ENCODE peak calls at places on chromosomes 2 and 18, in seven cellular contexts. O, Y, K, U, Z, D and S are unnamed samples.

GRCh38 chr2:189347540-189347939 is 93.7 kb upstream of the WDR75 start:
- DNase-seq in O (no peak), Y (peak; percentile 21), K (peak; percentile 3), U (peak; percentile 56), Z (no peak), D (peak; percentile 82), S (peak; percentile 11)

GRCh38 chr2:209367091-209367747 is 56.6 kb upstream of the MAP2 start:
- DNase-seq in O (no peak), Y (no peak), K (no peak), U (no peak), Z (no peak), D (peak; percentile 60), S (no peak)

GRCh38 chr2:45444991-45445390 is 166.1 kb downstream of the SRBD1 start:
- DNase-seq in O (no peak), Y (no peak), K (no peak), U (no peak), Z (no peak), D (no peak), S (no peak)

GRCh38 chr18:9992300-9992987 is 78.6 kb downstream of the VAPA start:
- DNase-seq in O (no peak), Y (no peak), K (no peak), U (no peak), Z (no peak), D (no peak), S (no peak)

GRCh38 chr2:212959469-212960117 is 191.8 kb downstream of the IKZF2 start:
- DNase-seq in O (no peak), Y (no peak), K (no peak), U (no peak), Z (no peak), D (peak; percentile 24), S (no peak)

GRCh38 chr18:47594063-47594462 is 336.4 kb downstream of the SMAD2 start:
- DNase-seq in O (no peak), Y (no peak), K (peak; percentile 81), U (no peak), Z (no peak), D (no peak), S (no peak)

GRCh38 chr2:239601201-239601851 is 200.5 kb upstream of the HDAC4 start:
- DNase-seq in O (peak; percentile 28), Y (no peak), K (peak; percentile 58), U (no peak), Z (peak; percentile 52), D (no peak), S (no peak)

GRCh38 chr18:68791801-68792200 is 6.1 kb upstream of the CCDC102B start:
- DNase-seq in O (no peak), Y (no peak), K (no peak), U (peak; percentile 2), Z (no peak), D (no peak), S (no peak)

GRCh38 chr2:64982932-64983331 is 6.3 kb upstream of the SLC1A4 start:
- DNase-seq in O (no peak), Y (no peak), K (no peak), U (peak; percentile 56), Z (no peak), D (no peak), S (no peak)

GRCh38 chr2:65076345-65076710 is 20.1 kb downstream of the CEP68 start:
- DNase-seq in O (no peak), Y (no peak), K (no peak), U (no peak), Z (no peak), D (peak; percentile 63), S (no peak)

GRCh38 chr18:79598046-79598884 is 81.3 kb upstream of the CTDP1 start:
- DNase-seq in O (peak; percentile 37), Y (no peak), K (no peak), U (no peak), Z (peak; percentile 37), D (no peak), S (no peak)

GRCh38 chr2:111898703-111899514 is 502 bp downstream of the MERTK start:
- DNase-seq in O (peak; percentile 68), Y (peak; percentile 35), K (peak; percentile 68), U (no peak), Z (peak; percentile 74), D (no peak), S (no peak)

GRCh38 chr2:554444-554843 is 122.8 kb downstream of the TMEM18 start:
- DNase-seq in O (no peak), Y (no peak), K (no peak), U (no peak), Z (no peak), D (no peak), S (peak; percentile 44)

GRCh38 chr2:44741507-44741906 is 200.0 kb upstream of the SIX3 start:
- DNase-seq in O (no peak), Y (no peak), K (no peak), U (peak; percentile 31), Z (no peak), D (no peak), S (no peak)

GRCh38 chr2:7671312-7671711 is 754.1 kb downstream of the RNF144A start:
- DNase-seq in O (no peak), Y (no peak), K (no peak), U (no peak), Z (peak; percentile 75), D (no peak), S (no peak)

GRCh38 chr2:20444113-20444992 is 2.5 kb upstream of the RHOB start:
- DNase-seq in O (no peak), Y (no peak), K (peak; percentile 50), U (no peak), Z (peak; percentile 75), D (no peak), S (no peak)

GRCh38 chr2:147937744-147938349 is 82.7 kb downstream of the ORC4 start:
- DNase-seq in O (no peak), Y (no peak), K (peak; percentile 39), U (peak; percentile 40), Z (no peak), D (peak; percentile 31), S (peak; percentile 5)

GRCh38 chr2:233311241-233311926 is 3.8 kb downstream of the SAG start:
- DNase-seq in O (no peak), Y (no peak), K (no peak), U (no peak), Z (no peak), D (no peak), S (no peak)

GRCh38 chr18:68414407-68414806 is 300.5 kb downstream of the TMX3 start:
- DNase-seq in O (no peak), Y (no peak), K (peak; percentile 40), U (no peak), Z (no peak), D (no peak), S (no peak)

GRCh38 chr18:70124139-70124538 is 81.3 kb downstream of the RTTN start:
- DNase-seq in O (no peak), Y (no peak), K (no peak), U (no peak), Z (no peak), D (no peak), S (no peak)

GRCh38 chr2:112481050-112481527 is 867 bp upstream of the TTL start:
- DNase-seq in O (peak; percentile 89), Y (peak; percentile 92), K (peak; percentile 90), U (peak; percentile 76), Z (peak; percentile 88), D (peak; percentile 74), S (peak; percentile 89)

GRCh38 chr2:28563869-28564268 is 68.0 kb downstream of the PLB1 start:
- DNase-seq in O (no peak), Y (no peak), K (no peak), U (no peak), Z (peak; percentile 36), D (no peak), S (no peak)
- TF ChIP-seq CTCF in O (no peak), Y (no peak), K (no peak), U (no peak), Z (no peak), D (no peak), S (no peak)

GRCh38 chr2:214378455-214379103 is 32.3 kb upstream of the VWC2L start:
- DNase-seq in O (no peak), Y (no peak), K (no peak), U (no peak), Z (no peak), D (peak; percentile 82), S (no peak)
- TF ChIP-seq CTCF in O (no peak), Y (no peak), K (peak; percentile 28), U (no peak), Z (no peak), D (peak; percentile 15), S (no peak)

GRCh38 chr2:120226296-120226695 is 3.1 kb upstream of the TMEM185B start:
- DNase-seq in O (no peak), Y (no peak), K (no peak), U (no peak), Z (peak; percentile 56), D (no peak), S (no peak)

GRCh38 chr2:120229341-120229740 is 6.1 kb upstream of the TMEM185B start:
- DNase-seq in O (no peak), Y (no peak), K (no peak), U (no peak), Z (no peak), D (no peak), S (no peak)

GRCh38 chr2:120230515-120231471 is 7.6 kb upstream of the TMEM185B start:
- DNase-seq in O (no peak), Y (no peak), K (no peak), U (no peak), Z (peak; percentile 50), D (no peak), S (no peak)

GRCh38 chr2:120227111-120227991 is 4.2 kb upstream of the TMEM185B start:
- DNase-seq in O (no peak), Y (no peak), K (no peak), U (peak; percentile 72), Z (peak; percentile 57), D (peak; percentile 63), S (no peak)

DNA sequence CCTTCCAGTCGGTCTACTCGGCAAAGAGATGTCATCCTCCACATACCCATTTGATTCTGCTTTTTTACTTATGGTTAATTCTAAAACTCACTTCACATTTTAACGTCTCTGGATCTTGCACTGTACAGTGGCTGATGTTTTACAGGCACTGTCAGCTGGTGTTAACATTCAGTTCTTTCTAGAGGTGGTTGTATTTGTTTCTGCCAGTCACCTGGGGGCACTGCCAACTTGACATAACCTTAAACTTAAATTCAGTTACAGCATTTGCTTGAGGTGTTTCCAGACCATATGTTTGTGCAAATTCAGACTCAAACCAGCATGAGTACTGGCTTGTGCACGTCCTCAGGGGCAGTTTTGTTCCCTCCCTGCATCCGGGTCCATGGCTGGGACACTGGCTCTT is 5.3 kb upstream of the TMEM185B start:
- DNase-seq in O (no peak), Y (no peak), K (no peak), U (no peak), Z (peak; percentile 66), D (no peak), S (no peak)
- TF ChIP-seq CTCF in O (no peak), Y (no peak), K (no peak), U (no peak), Z (no peak), D (no peak), S (no peak)

GRCh38 chr2:215442392-215442787 is 6.5 kb upstream of the FN1 start:
- DNase-seq in O (no peak), Y (no peak), K (no peak), U (no peak), Z (no peak), D (no peak), S (no peak)
- TF ChIP-seq CTCF in O (peak; percentile 6), Y (peak; percentile 18), K (no peak), U (no peak), Z (no peak), D (no peak), S (no peak)

DNA sequence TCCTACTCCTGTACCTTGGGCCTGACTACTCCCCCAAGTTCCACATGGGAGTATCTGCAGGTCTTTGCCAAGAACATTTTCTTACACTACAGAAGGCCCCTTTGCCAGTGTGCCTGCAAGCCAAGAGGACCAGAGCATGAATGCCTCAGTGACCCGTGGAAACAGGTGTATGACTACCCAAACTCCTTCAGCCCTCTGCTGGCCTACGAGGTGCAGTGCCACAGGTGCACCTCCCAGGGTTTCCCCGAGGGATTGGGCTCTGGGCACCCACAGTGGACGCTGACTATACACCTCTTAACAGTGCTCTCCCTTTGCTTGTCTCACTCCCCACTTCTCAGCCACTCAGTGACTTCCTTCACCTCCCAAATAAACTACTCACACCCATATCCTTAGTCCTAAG is 91.4 kb downstream of the COL6A3 start:
- DNase-seq in O (no peak), Y (peak; percentile 23), K (peak; percentile 13), U (peak; percentile 20), Z (no peak), D (peak; percentile 34), S (peak; percentile 28)
- TF ChIP-seq CTCF in O (peak; percentile 54), Y (peak; percentile 51), K (peak; percentile 40), U (peak; percentile 58), Z (no peak), D (peak; percentile 87), S (no peak)